ENCODE peak calls at places on chromosomes 2 and 18, in five cellular contexts. E is CD4-positive, alpha-beta memory T cell; W is lower lobe of right lung; L is tibial artery; Y is A549. C is an unnamed sample. For H3K4me1, the result is how much of the 10 kb centered on the place peaks cover.

GRCh38 chr2:8761529-8762164 is 75.8 kb downstream of the KIDINS220 start:
- DNase-seq in L (no peak), W (no peak), E (peak), Y (peak), C (no peak)

GRCh38 chr18:21557607-21558253 is 42.8 kb downstream of the ESCO1 start:
- DNase-seq in L (no peak), W (no peak), E (no peak), Y (no peak), C (no peak)

GRCh38 chr2:64617631-64618151 is 36.0 kb downstream of the SERTAD2 start:
- DNase-seq in L (no peak), Y (no peak), E (no peak), W (no peak), C (no peak)

GRCh38 chr2:188598551-188598950 is 306.9 kb downstream of the GULP1 start:
- DNase-seq in Y (no peak), E (no peak), W (no peak), L (peak), C (no peak)

GRCh38 chr2:99877963-99878362 is 264.4 kb downstream of the AFF3 start:
- DNase-seq in E (no peak), L (no peak), Y (no peak), W (no peak), C (no peak)

GRCh38 chr2:227643990-227644551 is 22.5 kb upstream of the SCYGR5 start:
- DNase-seq in E (no peak), Y (no peak), L (no peak), W (no peak), C (no peak)

GRCh38 chr18:12543697-12544096 is 114.2 kb downstream of the SPIRE1 start:
- DNase-seq in Y (no peak), E (no peak), L (no peak), W (no peak), C (no peak)

GRCh38 chr18:48913201-48913600 is 37.6 kb downstream of the SMAD7 start:
- DNase-seq in E (peak), Y (no peak), L (peak), W (no peak), C (no peak)

GRCh38 chr2:27261926-27262298 is 935 bp downstream of the SLC30A3 start:
- DNase-seq in L (no peak), Y (no peak), E (no peak), W (no peak), C (no peak)

GRCh38 chr2:120109186-120110061 is 96.5 kb downstream of the EPB41L5 start:
- DNase-seq in W (no peak), E (peak), Y (peak), L (no peak), C (no peak)

GRCh38 chr2:64640153-64641044 is 13.3 kb downstream of the SERTAD2 start:
- DNase-seq in W (no peak), L (no peak), Y (no peak), E (no peak), C (peak)

GRCh38 chr2:44949329-44950151 is 8.0 kb downstream of the SIX3 start:
- DNase-seq in E (no peak), Y (no peak), W (peak), L (no peak), C (no peak)

GRCh38 chr2:1591461-1591770 is 152.9 kb downstream of the PXDN start:
- DNase-seq in E (no peak), W (no peak), L (no peak), Y (no peak), C (peak)

GRCh38 chr18:35283923-35284794 is 5.9 kb downstream of the ZSCAN30 start:
- DNase-seq in Y (no peak), E (no peak), W (no peak), L (no peak), C (no peak)

GRCh38 chr2:201413143-201413542 is 38.1 kb downstream of the TRAK2 start:
- DNase-seq in W (no peak), Y (no peak), E (no peak), L (no peak), C (no peak)

GRCh38 chr2:64212801-64213321 is 68.6 kb upstream of the PELI1 start:
- DNase-seq in L (no peak), E (no peak), W (no peak), Y (no peak), C (no peak)

GRCh38 chr18:48834421-48835011 is 116.2 kb downstream of the SMAD7 start:
- DNase-seq in L (peak), Y (peak), W (peak), E (peak), C (peak)

GRCh38 chr2:102449370-102449974 is 23.6 kb upstream of the SLC9A4 start:
- DNase-seq in Y (peak), E (peak), W (no peak), L (no peak), C (no peak)

GRCh38 chr2:159402790-159403189 is 116.3 kb upstream of the WDSUB1 start:
- DNase-seq in Y (no peak), E (no peak), L (no peak), W (no peak), C (no peak)

GRCh38 chr2:206488623-206489022 is 45.3 kb downstream of the ADAM23 start:
- DNase-seq in E (no peak), W (no peak), Y (no peak), L (no peak), C (no peak)

GRCh38 chr18:23151414-23152099 is 16.3 kb downstream of the CABLES1 start:
- DNase-seq in E (no peak), L (no peak), W (no peak), Y (no peak), C (no peak)

GRCh38 chr2:236834284-236834683 is 251.4 kb upstream of the COPS8 start:
- DNase-seq in Y (no peak), W (no peak), E (no peak), L (no peak), C (no peak)

GRCh38 chr2:233197022-233197421 is 54.5 kb upstream of the ATG16L1 start:
- DNase-seq in Y (no peak), L (no peak), W (no peak), E (no peak), C (no peak)

GRCh38 chr2:113992090-113992489 is 102.2 kb downstream of the ACTR3 start:
- DNase-seq in Y (no peak), E (no peak), W (no peak), L (no peak), C (no peak)

GRCh38 chr2:108637304-108637669 is 82.0 kb upstream of the RANBP2 start:
- DNase-seq in W (no peak), E (no peak), Y (no peak), L (peak), C (peak)

GRCh38 chr18:4813708-4814107 is 358.6 kb upstream of the DLGAP1 start:
- DNase-seq in E (no peak), L (no peak), Y (no peak), W (no peak), C (no peak)

GRCh38 chr2:98357856-98358255 is 11.6 kb downstream of the CNGA3 start:
- DNase-seq in L (no peak), Y (no peak), E (no peak), W (no peak), C (no peak)

GRCh38 chr2:118246726-118247125 is 158.5 kb downstream of the INSIG2 start:
- DNase-seq in W (no peak), E (no peak), L (no peak), Y (no peak), C (no peak)

GRCh38 chr2:216533504-216534068 is 34.9 kb downstream of the RPL37A start:
- DNase-seq in L (no peak), Y (no peak), E (no peak), W (no peak), C (no peak)
- H3K27ac ChIP-seq in L (peak), Y (no peak), E (no peak), W (no peak), C (no peak)

DNA sequence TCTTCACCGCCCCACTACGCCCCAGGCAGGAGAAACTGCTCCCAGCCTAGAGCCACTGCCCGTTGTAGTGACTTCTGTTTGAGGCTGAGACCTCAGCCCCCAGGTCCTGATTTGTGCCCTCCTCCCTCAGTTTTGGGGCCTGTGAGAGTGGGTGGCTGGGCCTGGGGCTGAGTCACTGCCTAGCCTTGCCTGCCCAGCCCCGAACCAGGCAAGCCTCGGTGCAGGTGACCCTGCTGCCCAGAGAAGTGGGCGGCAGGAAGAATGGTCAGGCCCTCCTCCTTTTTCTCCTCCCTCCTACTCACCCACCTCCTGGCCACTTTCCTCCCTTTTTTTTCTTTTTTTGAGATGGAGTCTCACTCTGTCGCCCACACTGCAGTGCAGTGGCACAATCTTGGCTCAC is 66.6 kb downstream of the ZFP36L2 start:
- DNase-seq in Y (no peak), E (no peak), L (no peak), W (no peak), C (no peak)
- H3K4me1 ChIP-seq in Y (half or more), E (half or more), L (under half), W (under half), C (half or more)

GRCh38 chr2:177265386-177265690 is 811 bp upstream of the NFE2L2 start:
- DNase-seq in L (no peak), Y (no peak), W (no peak), E (peak), C (peak)
- H3K27ac ChIP-seq in L (peak), Y (peak), W (peak), E (peak), C (peak)

DNA sequence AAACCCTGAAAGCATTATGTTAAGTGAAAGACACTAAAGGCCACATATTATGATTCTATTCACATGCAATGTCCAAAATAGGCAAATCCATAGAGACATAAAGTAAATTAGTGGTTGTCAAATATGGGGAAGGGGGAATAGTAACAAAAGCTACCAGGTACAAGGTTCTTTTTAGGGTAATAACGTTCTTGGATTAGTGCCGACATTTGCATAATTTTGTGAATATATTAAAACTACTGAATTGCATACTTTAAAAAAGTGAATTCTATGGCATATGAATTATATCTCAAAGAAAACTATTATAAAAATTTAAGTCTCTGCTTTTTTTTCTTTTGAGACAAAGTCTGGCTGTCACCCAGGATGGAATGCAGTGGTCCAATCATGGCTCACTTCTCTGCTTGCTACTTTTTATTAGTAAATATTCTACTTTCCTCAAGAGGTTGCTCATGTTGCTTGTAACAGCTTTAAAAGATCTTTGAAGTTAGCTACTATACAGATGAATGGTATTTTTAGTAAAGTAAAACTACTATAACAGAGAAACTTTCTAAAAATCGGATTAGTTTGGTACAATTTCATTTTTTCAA is 2.5 kb downstream of the SESTD1 start:
- DNase-seq in L (no peak), E (no peak), Y (no peak), W (no peak), C (no peak)
- H3K4me1 ChIP-seq in L (half or more), E (under half), Y (under half), W (under half), C (under half)

DNA sequence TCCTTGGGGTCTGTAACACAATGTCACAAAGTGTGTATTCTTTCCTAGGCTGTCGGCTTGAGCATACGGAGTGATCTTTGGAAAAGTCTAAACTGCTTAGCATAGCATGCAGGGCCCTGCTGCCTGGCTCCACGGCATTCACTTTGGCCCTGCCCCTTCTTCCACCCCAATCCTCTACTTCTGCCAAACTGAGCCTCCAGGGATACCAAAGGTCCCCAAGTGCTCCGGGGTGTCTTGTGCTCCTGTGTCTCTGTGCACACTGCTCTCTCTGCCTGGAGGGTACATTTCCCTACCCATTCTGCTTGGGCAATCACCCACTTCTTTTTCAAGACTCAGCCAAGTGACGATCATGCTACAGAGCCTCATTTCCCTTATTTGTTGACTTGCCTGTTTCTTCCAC is 196.1 kb downstream of the LTBP1 start:
- DNase-seq in W (no peak), L (peak), E (no peak), Y (no peak), C (no peak)
- H3K27ac ChIP-seq in W (no peak), L (peak), E (no peak), Y (no peak), C (no peak)

GRCh38 chr2:46302005-46302696 is 4.9 kb downstream of the EPAS1 start:
- DNase-seq in Y (no peak), W (no peak), E (no peak), L (no peak), C (no peak)

GRCh38 chr2:46304635-46305034 is 7.4 kb downstream of the EPAS1 start:
- DNase-seq in E (peak), L (no peak), Y (no peak), W (no peak), C (no peak)

GRCh38 chr2:46305177-46305576 is 8.0 kb downstream of the EPAS1 start:
- DNase-seq in E (no peak), L (no peak), Y (no peak), W (no peak), C (no peak)

GRCh38 chr2:46303822-46304221 is 6.6 kb downstream of the EPAS1 start:
- DNase-seq in Y (no peak), W (no peak), E (no peak), L (no peak), C (no peak)

GRCh38 chr2:46303233-46303632 is 6.0 kb downstream of the EPAS1 start:
- DNase-seq in E (no peak), W (no peak), L (no peak), Y (no peak), C (no peak)
- H3K4me1 ChIP-seq in E (half or more), W (half or more), L (half or more), Y (half or more), C (half or more)

C was measured in left lung.